ENCODE peak calls at places on chromosomes 4 and X, in five cellular contexts. A is nephron progenitor cell, G is endodermal cell, W is fibroblast of pulmonary artery, T is mesothelial cell of epicardium. Q is an unnamed sample.
A peak's percentile ranks its signal among the peaks of the same experiment; 100 is the strongest.

GRCh38 chr4:156961241-156962068 is 10.1 kb downstream of the PDGFC start:
- DNase-seq in G (no peak), A (no peak), W (no peak), T (no peak), Q (no peak)

GRCh38 chr4:126081336-126081735 is 766.6 kb downstream of the FAT4 start:
- DNase-seq in A (no peak), T (no peak), W (no peak), G (no peak), Q (no peak)

GRCh38 chr4:62119195-62119594 is 919.1 kb downstream of the ADGRL3 start:
- DNase-seq in G (no peak), T (no peak), W (no peak), A (no peak), Q (no peak)

GRCh38 chrX:46757052-46757451 is 1.9 kb downstream of the SLC9A7 start:
- DNase-seq in A (no peak), G (no peak), W (no peak), T (no peak), Q (no peak)

GRCh38 chr4:6345096-6345830 is 75.6 kb downstream of the WFS1 start:
- DNase-seq in T (no peak), W (no peak), A (no peak), G (no peak), Q (no peak)

GRCh38 chrX:135522878-135523693 is 2.6 kb downstream of the INTS6L start:
- DNase-seq in T (no peak), W (no peak), A (no peak), G (no peak), Q (no peak)

GRCh38 chr4:5470318-5470889 is 238.0 kb downstream of the EVC2 start:
- DNase-seq in G (peak; percentile 36), A (no peak), W (no peak), T (no peak), Q (no peak)

GRCh38 chr4:88659061-88659889 is 38.4 kb downstream of the NAP1L5 start:
- DNase-seq in T (no peak), A (peak; percentile 24), G (peak; percentile 80), W (peak; percentile 83), Q (peak; percentile 66)

GRCh38 chrX:128975716-128976115 is 547.6 kb downstream of the SMARCA1 start:
- DNase-seq in G (peak; percentile 93), W (peak; percentile 0), A (peak; percentile 80), T (peak; percentile 28), Q (no peak)

GRCh38 chr4:168360271-168360670 is 41.7 kb upstream of the DDX60 start:
- DNase-seq in T (no peak), G (no peak), W (no peak), A (no peak), Q (no peak)

GRCh38 chrX:119690921-119691716 is 1.8 kb downstream of the SEPTIN6 start:
- DNase-seq in A (peak; percentile 20), G (no peak), T (no peak), W (peak; percentile 67), Q (peak; percentile 39)

GRCh38 chrX:115058276-115058675 is 40.9 kb upstream of the IL13RA2 start:
- DNase-seq in G (no peak), T (no peak), A (no peak), W (peak; percentile 92), Q (peak; percentile 82)

GRCh38 chr4:124530464-124531077 is 182.0 kb downstream of the ANKRD50 start:
- DNase-seq in W (no peak), T (no peak), A (no peak), G (no peak), Q (peak; percentile 20)

GRCh38 chrX:56758456-56758855 is 29.4 kb downstream of the NBDY start:
- DNase-seq in A (no peak), W (no peak), G (no peak), T (no peak), Q (no peak)

GRCh38 chr4:31040106-31040505 is 319.9 kb downstream of the PCDH7 start:
- DNase-seq in T (no peak), G (no peak), W (no peak), A (no peak), Q (no peak)

GRCh38 chr4:24910504-24910903 is 2.3 kb downstream of the CCDC149 start:
- DNase-seq in W (peak; percentile 18), A (no peak), T (no peak), G (no peak), Q (peak; percentile 92)

GRCh38 chr4:24915121-24915922 is 2.5 kb upstream of the CCDC149 start:
- DNase-seq in T (no peak), G (peak; percentile 70), A (no peak), W (peak; percentile 12), Q (no peak)

GRCh38 chr4:24913099-24913445 is 230 bp upstream of the CCDC149 start:
- DNase-seq in T (no peak), G (no peak), A (no peak), W (peak; percentile 23), Q (no peak)

GRCh38 chr4:24914460-24914859 is 1.6 kb upstream of the CCDC149 start:
- DNase-seq in G (no peak), A (no peak), W (no peak), T (no peak), Q (no peak)

DNA sequence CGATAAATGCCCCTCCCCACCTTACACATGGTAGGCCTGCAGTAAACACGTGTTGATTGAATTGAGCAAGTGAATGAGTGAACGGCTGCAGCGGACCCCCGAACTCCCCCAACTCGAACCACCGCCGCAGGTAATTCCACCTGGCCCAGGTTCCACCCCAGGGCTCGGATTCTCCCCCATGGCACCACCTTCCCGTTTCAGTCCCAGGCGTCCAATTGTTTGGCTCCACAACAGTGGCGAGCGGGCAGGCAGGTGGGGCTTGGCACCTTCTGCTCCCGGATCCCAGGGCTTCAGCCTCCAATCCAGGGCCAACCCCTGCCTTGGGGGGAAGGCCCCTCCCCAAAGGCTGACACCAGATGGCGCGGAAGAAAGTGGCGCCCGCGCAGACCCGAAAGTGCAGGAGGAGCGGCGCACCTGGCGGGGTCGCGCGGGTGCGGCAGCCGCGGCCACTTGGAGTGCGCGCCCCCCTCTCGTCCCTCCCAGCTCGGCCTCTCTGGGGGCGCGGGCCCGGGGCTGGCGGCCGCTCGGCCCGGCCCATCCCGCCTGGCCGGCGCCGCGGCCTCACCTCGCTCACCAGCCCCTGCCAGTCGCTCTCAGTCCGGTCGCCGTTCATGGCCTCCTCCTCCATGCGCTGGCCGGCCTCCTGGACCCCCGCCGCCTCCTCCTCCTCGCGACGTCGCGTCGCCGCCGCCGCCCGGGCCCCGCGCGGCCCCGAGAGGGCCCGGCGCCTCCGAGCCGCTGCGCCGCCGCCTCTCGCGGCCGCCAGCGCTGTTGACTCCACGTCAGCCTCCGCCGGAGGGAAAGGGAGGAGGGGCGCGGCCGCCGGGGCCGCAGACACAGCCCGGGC is at the start of gene CCDC149:
- DNase-seq in T (peak; percentile 42), W (peak; percentile 56), G (peak; percentile 92), A (peak; percentile 75), Q (peak; percentile 34)
- TF ChIP-seq CTCF in T (no peak), W (no peak), G (peak; percentile 37), A (no peak), Q (peak; percentile 1)

GRCh38 chrX:11745881-11746280 is 12.2 kb upstream of the MSL3 start:
- DNase-seq in W (no peak), A (no peak), T (no peak), G (no peak), Q (no peak)

GRCh38 chrX:11751261-11751660 is 6.8 kb upstream of the MSL3 start:
- DNase-seq in A (no peak), W (no peak), T (no peak), G (no peak), Q (no peak)

GRCh38 chrX:11750694-11751093 is 7.3 kb upstream of the MSL3 start:
- DNase-seq in G (no peak), T (no peak), A (no peak), W (no peak), Q (no peak)

GRCh38 chrX:11753668-11754067 is 4.4 kb upstream of the MSL3 start:
- DNase-seq in W (no peak), G (no peak), T (no peak), A (no peak), Q (no peak)

DNA sequence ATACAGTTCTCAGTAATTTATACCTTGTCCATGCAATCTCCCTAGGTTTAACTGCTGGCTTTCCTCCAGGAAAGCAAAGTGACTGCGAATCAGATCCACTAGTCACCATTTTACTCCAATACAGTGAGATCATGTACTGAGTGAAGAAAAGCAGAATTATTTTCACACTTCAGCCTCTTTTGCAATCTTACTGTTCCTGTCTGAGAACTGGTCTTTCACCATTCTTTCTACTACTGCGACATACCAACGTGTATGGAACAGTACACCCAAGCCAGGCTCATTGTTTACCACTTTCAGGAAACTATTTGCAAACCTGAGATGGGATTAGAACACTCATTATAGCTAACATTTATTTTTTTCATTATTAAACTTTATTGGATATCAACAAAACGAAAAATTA is 8.0 kb upstream of the MSL3 start:
- DNase-seq in A (no peak), T (no peak), W (peak; percentile 21), G (no peak), Q (no peak)
- TF ChIP-seq CTCF in A (no peak), T (no peak), W (no peak), G (no peak), Q (no peak)

GRCh38 chr4:175953960-175954521 is 111.6 kb upstream of the WDR17 start:
- DNase-seq in G (no peak), W (no peak), A (no peak), T (no peak), Q (no peak)
- TF ChIP-seq CTCF in G (peak; percentile 73), W (no peak), A (peak; percentile 14), T (no peak), Q (peak; percentile 18)

GRCh38 chr4:74045772-74046171 is 7.3 kb upstream of the CXCL3 start:
- DNase-seq in T (no peak), W (no peak), G (no peak), A (no peak), Q (no peak)

GRCh38 chr4:74044676-74045075 is 6.2 kb upstream of the CXCL3 start:
- DNase-seq in T (no peak), W (no peak), G (no peak), A (no peak), Q (peak; percentile 40)

GRCh38 chr4:74045247-74045646 is 6.8 kb upstream of the CXCL3 start:
- DNase-seq in W (no peak), T (no peak), A (no peak), G (no peak), Q (no peak)

GRCh38 chr4:74041418-74041817 is 2.9 kb upstream of the CXCL3 start:
- DNase-seq in W (no peak), G (no peak), T (no peak), A (no peak), Q (no peak)

GRCh38 chr4:74042681-74043080 is 4.2 kb upstream of the CXCL3 start:
- DNase-seq in W (no peak), A (no peak), T (no peak), G (peak; percentile 61), Q (no peak)
- TF ChIP-seq CTCF in W (no peak), A (no peak), T (no peak), G (peak; percentile 64), Q (no peak)

GRCh38 chr4:178577933-178578332 is 1135.7 kb upstream of the AGA start:
- DNase-seq in A (no peak), W (no peak), G (peak; percentile 58), T (no peak), Q (no peak)
- TF ChIP-seq CTCF in A (peak; percentile 33), W (no peak), G (peak; percentile 76), T (no peak), Q (no peak)

GRCh38 chr4:76993787-76994641 is 44.5 kb downstream of the SEPTIN11 start:
- DNase-seq in G (no peak), W (no peak), T (no peak), A (no peak), Q (no peak)

GRCh38 chr4:76987153-76987562 is 37.6 kb downstream of the SEPTIN11 start:
- DNase-seq in G (peak; percentile 79), W (peak; percentile 95), A (no peak), T (no peak), Q (peak; percentile 95)

GRCh38 chr4:76989391-76990061 is 40.0 kb downstream of the SEPTIN11 start:
- DNase-seq in T (no peak), G (no peak), A (no peak), W (no peak), Q (no peak)

GRCh38 chr4:76987685-76988084 is 38.1 kb downstream of the SEPTIN11 start:
- DNase-seq in W (no peak), G (no peak), A (no peak), T (no peak), Q (no peak)

GRCh38 chr4:76990288-76991080 is 40.9 kb downstream of the SEPTIN11 start:
- DNase-seq in W (peak; percentile 76), T (no peak), G (no peak), A (no peak), Q (peak; percentile 84)
- TF ChIP-seq CTCF in W (no peak), T (no peak), G (peak; percentile 37), A (no peak), Q (peak; percentile 39)